ENCODE peak calls at places on chromosome 10, in seven cellular contexts. O is fibroblast of lung, I is esophagus squamous epithelium, K is SJSA1, R is cardiac muscle cell, P is foreskin keratinocyte, N is PC-9. B is an unnamed sample. For H3K4me1, the result is how much of the 10 kb centered on the place peaks cover.

GRCh38 chr10:32253300-32253699 is 93.7 kb downstream of the EPC1 start:
- DNase-seq in O (no peak), I (no peak), K (no peak), R (no peak), P (peak), N (peak), B (no peak)

GRCh38 chr10:49166804-49167628 is 21.2 kb downstream of the TMEM273 start:
- DNase-seq in O (no peak), I (no peak), K (no peak), R (no peak), P (no peak), N (no peak), B (no peak)

GRCh38 chr10:117322258-117322657 is 53.0 kb downstream of the PDZD8 start:
- DNase-seq in O (peak), I (no peak), K (no peak), R (peak), P (no peak), N (no peak), B (peak)

GRCh38 chr10:96369890-96370574 is 11.2 kb upstream of the OPALIN start:
- DNase-seq in O (peak), I (no peak), K (no peak), R (no peak), P (no peak), N (peak), B (no peak)

GRCh38 chr10:62278461-62278910 is 9.8 kb upstream of the RTKN2 start:
- DNase-seq in O (peak), I (no peak), K (peak), R (no peak), P (no peak), N (no peak), B (no peak)

GRCh38 chr10:118497227-118497626 is 98.2 kb downstream of the PRLHR start:
- DNase-seq in O (no peak), I (no peak), K (no peak), R (no peak), P (no peak), N (no peak), B (no peak)

GRCh38 chr10:68336952-68337351 is 4.2 kb upstream of the PBLD start:
- DNase-seq in O (no peak), I (no peak), K (no peak), R (no peak), P (no peak), N (no peak), B (no peak)

GRCh38 chr10:20885678-20886077 is 11.4 kb downstream of the NEBL start:
- DNase-seq in O (peak), I (no peak), K (no peak), R (no peak), P (no peak), N (no peak), B (no peak)

GRCh38 chr10:106836923-106837322 is 327.6 kb downstream of the SORCS1 start:
- DNase-seq in O (no peak), I (no peak), K (no peak), R (no peak), P (no peak), N (no peak), B (no peak)

GRCh38 chr10:90959826-90960225 is 38.9 kb upstream of the ANKRD1 start:
- DNase-seq in O (no peak), I (no peak), K (no peak), R (no peak), P (no peak), N (no peak), B (no peak)

GRCh38 chr10:44944354-44944753 is 15.2 kb upstream of the RASSF4 start:
- DNase-seq in O (no peak), I (no peak), K (no peak), R (no peak), P (no peak), N (no peak), B (no peak)

GRCh38 chr10:110058215-110058614 is 50.4 kb downstream of the ADD3 start:
- DNase-seq in O (no peak), I (no peak), K (no peak), R (no peak), P (no peak), N (no peak), B (no peak)

GRCh38 chr10:5640036-5640435 is 26.4 kb downstream of the ASB13 start:
- DNase-seq in O (no peak), I (no peak), K (no peak), R (no peak), P (no peak), N (no peak), B (no peak)

GRCh38 chr10:92038949-92039348 is 115.4 kb downstream of the BTAF1 start:
- DNase-seq in O (no peak), I (no peak), K (no peak), R (no peak), P (no peak), N (no peak), B (no peak)

GRCh38 chr10:6473430-6473829 is 106.6 kb downstream of the PRKCQ start:
- DNase-seq in O (no peak), I (no peak), K (no peak), R (no peak), P (no peak), N (no peak), B (peak)

GRCh38 chr10:120456626-120457430 is at the start of gene PLPP4:
- DNase-seq in O (peak), I (no peak), K (peak), R (peak), P (no peak), N (no peak), B (peak)

GRCh38 chr10:60760711-60761210 is 17.5 kb upstream of the CDK1 start:
- DNase-seq in O (no peak), I (no peak), K (no peak), R (no peak), P (peak), N (no peak), B (no peak)

GRCh38 chr10:69467928-69468770 is 16.9 kb downstream of the TSPAN15 start:
- DNase-seq in O (no peak), I (no peak), K (no peak), R (no peak), P (no peak), N (no peak), B (no peak)

GRCh38 chr10:6067457-6067856 is 5.3 kb upstream of the IL2RA start:
- DNase-seq in O (no peak), I (no peak), K (no peak), R (no peak), P (no peak), N (no peak), B (no peak)

DNA sequence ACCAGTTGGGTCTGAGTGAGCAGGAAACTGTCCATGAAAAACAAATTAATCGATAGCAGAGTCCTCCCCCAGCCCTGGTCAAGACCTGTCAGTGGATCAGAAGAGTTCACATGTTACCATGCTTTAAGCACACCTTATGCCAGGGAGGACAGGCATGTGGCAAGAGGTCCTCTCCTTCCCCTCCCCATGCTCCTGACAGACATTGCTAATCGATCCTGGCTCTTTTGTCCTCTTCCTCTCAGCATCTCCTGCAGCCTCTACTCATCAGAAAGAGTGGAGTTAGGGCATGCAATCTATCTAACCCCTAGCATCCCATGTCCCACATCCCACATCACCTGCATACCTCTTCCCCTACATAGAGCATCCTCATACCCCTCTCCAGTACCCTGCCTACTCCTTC is 117.1 kb upstream of the TCF7L2 start:
- DNase-seq in O (no peak), I (no peak), K (no peak), R (no peak), P (no peak), N (no peak), B (no peak)
- H3K4me1 ChIP-seq in O (under half), I (under half), K (under half), R (under half), P (under half), N (under half), B (under half)

GRCh38 chr10:59625842-59626522 is 83.7 kb downstream of the SLC16A9 start:
- DNase-seq in O (peak), I (no peak), K (peak), R (peak), P (no peak), N (peak), B (peak)
- H3K4me1 ChIP-seq in O (under half), I (under half), K (under half), R (under half), P (under half), N (under half), B (under half)

GRCh38 chr10:33653584-33654367 is 319.3 kb upstream of the NRP1 start:
- DNase-seq in O (peak), I (no peak), K (peak), R (no peak), P (peak), N (peak), B (no peak)
- H3K4me1 ChIP-seq in O (under half), I (under half), K (under half), R (under half), P (under half), N (under half), B (under half)

GRCh38 chr10:122280156-122280555 is 9.1 kb downstream of the BTBD16 start:
- DNase-seq in O (no peak), I (no peak), K (no peak), R (no peak), P (no peak), N (no peak), B (no peak)

GRCh38 chr10:122282253-122282671 is 11.2 kb downstream of the BTBD16 start:
- DNase-seq in O (peak), I (no peak), K (no peak), R (no peak), P (no peak), N (no peak), B (no peak)

GRCh38 chr10:122280977-122281376 is 9.9 kb downstream of the BTBD16 start:
- DNase-seq in O (no peak), I (no peak), K (no peak), R (no peak), P (no peak), N (no peak), B (no peak)

GRCh38 chr10:122282909-122283308 is 11.8 kb downstream of the BTBD16 start:
- DNase-seq in O (no peak), I (no peak), K (no peak), R (no peak), P (no peak), N (no peak), B (no peak)

GRCh38 chr10:122281751-122282150 is 10.7 kb downstream of the BTBD16 start:
- DNase-seq in O (no peak), I (no peak), K (no peak), R (no peak), P (no peak), N (no peak), B (no peak)
- H3K4me1 ChIP-seq in O (under half), I (under half), K (under half), R (under half), P (under half), N (under half), B (under half)

GRCh38 chr10:35493196-35494118 is 111.7 kb upstream of the GJD4 start:
- DNase-seq in O (peak), I (no peak), K (no peak), R (no peak), P (peak), N (peak), B (peak)

GRCh38 chr10:35501923-35502322 is 103.2 kb upstream of the GJD4 start:
- DNase-seq in O (no peak), I (no peak), K (no peak), R (no peak), P (no peak), N (no peak), B (no peak)

GRCh38 chr10:35495521-35496238 is 109.5 kb upstream of the GJD4 start:
- DNase-seq in O (no peak), I (no peak), K (no peak), R (no peak), P (no peak), N (no peak), B (no peak)

GRCh38 chr10:35498693-35499092 is 106.4 kb upstream of the GJD4 start:
- DNase-seq in O (no peak), I (no peak), K (no peak), R (no peak), P (no peak), N (no peak), B (no peak)

DNA sequence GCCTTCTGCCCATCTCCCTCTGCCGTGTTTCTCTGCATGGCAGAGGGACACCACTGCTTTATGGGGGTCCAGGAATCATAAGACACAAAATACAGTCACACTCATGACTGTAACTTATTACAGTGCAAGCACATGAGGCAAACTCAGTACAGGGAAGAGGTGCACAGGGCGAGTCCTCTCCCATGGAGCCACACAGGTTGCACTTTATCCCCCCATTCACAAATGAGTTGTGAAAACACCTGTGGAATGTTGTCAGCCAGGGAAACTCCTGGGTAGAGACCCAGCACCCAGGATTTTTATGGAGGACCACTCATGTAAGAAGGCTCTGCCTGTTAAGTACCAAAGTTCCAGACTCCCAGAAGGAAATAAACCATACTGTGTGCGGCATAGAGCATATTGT is 107.2 kb upstream of the GJD4 start:
- DNase-seq in O (no peak), I (no peak), K (no peak), R (no peak), P (no peak), N (no peak), B (no peak)
- H3K4me1 ChIP-seq in O (under half), I (under half), K (under half), R (under half), P (under half), N (under half), B (under half)

DNA sequence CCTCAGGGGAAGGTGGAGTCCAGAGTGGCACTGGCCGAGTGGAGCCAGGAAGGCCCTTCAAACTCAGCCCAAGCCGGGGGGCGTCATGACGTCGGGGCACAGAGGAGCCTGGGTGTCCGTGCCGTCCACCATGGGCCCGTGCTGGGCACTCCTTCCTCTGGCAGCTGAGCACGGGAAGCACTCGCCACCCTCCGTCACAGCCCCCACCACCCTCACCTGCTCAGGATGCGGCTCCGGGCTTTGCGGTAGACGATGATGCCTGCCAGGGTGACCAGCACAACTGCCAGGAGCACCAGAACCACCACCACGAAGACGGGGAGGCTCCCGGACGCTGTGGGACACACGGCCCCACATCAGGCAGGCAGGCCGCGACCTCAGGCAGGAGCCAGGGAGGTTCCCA is 8.1 kb downstream of the ADAM8 start:
- DNase-seq in O (no peak), I (no peak), K (no peak), R (no peak), P (no peak), N (no peak), B (no peak)
- H3K4me1 ChIP-seq in O (under half), I (under half), K (under half), R (under half), P (under half), N (under half), B (under half)

DNA sequence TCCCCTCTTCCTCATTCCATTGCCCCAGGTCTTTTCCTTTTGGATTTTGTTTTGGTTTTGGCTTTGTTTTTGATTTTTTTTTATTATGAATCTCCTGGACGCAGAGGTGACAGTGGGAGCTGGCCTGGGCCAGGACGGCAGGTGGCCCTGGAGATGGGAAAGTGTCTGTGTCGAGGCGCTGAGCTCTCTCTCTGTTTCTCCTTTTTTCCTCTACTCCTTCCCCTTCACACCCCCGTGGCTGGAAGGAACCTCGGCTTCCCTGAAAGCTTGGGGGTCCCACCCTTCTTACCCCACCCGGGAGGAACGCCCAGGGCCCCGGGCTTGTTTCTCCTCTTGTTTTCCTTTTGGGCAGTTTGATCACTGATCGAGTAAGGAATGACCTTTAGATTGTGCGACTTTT is 13.2 kb downstream of the TRIM8 start:
- DNase-seq in O (no peak), I (no peak), K (no peak), R (no peak), P (no peak), N (no peak), B (no peak)
- H3K4me1 ChIP-seq in O (under half), I (under half), K (under half), R (under half), P (under half), N (under half), B (under half)

GRCh38 chr10:70677016-70677415 is 4.7 kb downstream of the ADAMTS14 start:
- DNase-seq in O (no peak), I (no peak), K (no peak), R (no peak), P (no peak), N (no peak), B (no peak)

GRCh38 chr10:70673929-70674559 is 1.7 kb downstream of the ADAMTS14 start:
- DNase-seq in O (no peak), I (no peak), K (peak), R (no peak), P (no peak), N (no peak), B (peak)

GRCh38 chr10:70676511-70676910 is 4.2 kb downstream of the ADAMTS14 start:
- DNase-seq in O (no peak), I (no peak), K (no peak), R (no peak), P (no peak), N (no peak), B (no peak)

GRCh38 chr10:70674560-70675495 is 2.5 kb downstream of the ADAMTS14 start:
- DNase-seq in O (no peak), I (no peak), K (no peak), R (no peak), P (no peak), N (no peak), B (peak)

DNA sequence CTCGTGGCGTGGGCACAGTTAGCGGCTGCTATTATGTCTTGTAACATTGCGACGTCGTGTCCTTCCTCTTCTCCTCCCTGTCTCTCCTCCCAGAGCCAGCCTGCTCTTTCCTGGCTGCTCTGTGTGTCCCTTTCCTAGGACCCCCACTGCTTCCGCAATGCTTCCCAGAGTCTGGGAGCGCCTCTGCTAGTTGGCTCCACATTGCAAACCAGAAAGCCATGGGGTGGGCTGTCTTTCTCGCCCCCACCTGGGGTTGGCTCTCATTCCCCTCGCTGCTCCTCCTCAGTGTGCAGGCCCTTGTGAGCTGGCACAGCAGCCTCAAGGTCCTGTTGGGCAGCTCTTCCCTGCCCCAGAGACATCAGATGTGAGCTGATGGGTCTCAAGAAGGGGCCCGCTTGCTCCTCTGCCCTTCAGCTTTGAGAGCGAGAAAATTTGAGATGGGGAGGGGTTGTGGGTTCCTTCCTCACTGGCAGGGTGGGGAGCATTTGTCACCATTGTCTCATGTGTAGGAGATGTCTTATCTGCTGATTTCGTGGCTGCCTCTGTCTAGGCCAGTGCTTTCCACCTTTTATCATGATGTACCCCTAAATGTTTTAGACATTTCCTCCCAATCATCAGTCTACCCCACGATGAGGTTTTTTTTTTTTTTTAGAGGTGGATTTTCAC is 3.3 kb downstream of the ADAMTS14 start:
- DNase-seq in O (no peak), I (no peak), K (no peak), R (no peak), P (no peak), N (no peak), B (no peak)
- H3K4me1 ChIP-seq in O (under half), I (under half), K (under half), R (under half), P (under half), N (under half), B (under half)

GRCh38 chr10:74923556-74923955 is 97.2 kb downstream of the KAT6B start:
- DNase-seq in O (no peak), I (no peak), K (peak), R (peak), P (no peak), N (no peak), B (no peak)

GRCh38 chr10:74927701-74928100 is 101.3 kb downstream of the KAT6B start:
- DNase-seq in O (peak), I (no peak), K (peak), R (no peak), P (no peak), N (no peak), B (no peak)

GRCh38 chr10:74926791-74927585 is 100.6 kb downstream of the KAT6B start:
- DNase-seq in O (no peak), I (no peak), K (no peak), R (no peak), P (no peak), N (no peak), B (peak)

GRCh38 chr10:74924251-74924954 is 98.0 kb downstream of the KAT6B start:
- DNase-seq in O (peak), I (no peak), K (peak), R (no peak), P (peak), N (no peak), B (no peak)

GRCh38 chr10:74925716-74926115 is 99.3 kb downstream of the KAT6B start:
- DNase-seq in O (no peak), I (no peak), K (no peak), R (no peak), P (no peak), N (no peak), B (no peak)
- H3K4me1 ChIP-seq in O (under half), I (under half), K (half or more), R (under half), P (under half), N (half or more), B (under half)

GRCh38 chr10:114400091-114400490 is 4.2 kb downstream of the AFAP1L2 start:
- DNase-seq in O (no peak), I (no peak), K (no peak), R (no peak), P (no peak), N (no peak), B (no peak)
- H3K4me1 ChIP-seq in O (under half), I (under half), K (under half), R (under half), P (under half), N (under half), B (under half)

B was measured in SJCRH30.